ENCODE peak calls at places on chromosome 1, in eight cellular contexts. Q, S, V, A, G, J, B and D are unnamed samples. For H3K4me1, the result is how much of the 10 kb centered on the place peaks cover.

GRCh38 chr1:180156201-180156600 is 1.5 kb downstream of the QSOX1 start:
- DNase-seq in S (no peak), B (no peak), J (no peak), Q (no peak), V (no peak), A (no peak), G (no peak), D (no peak)

GRCh38 chr1:172544481-172545104 is 11.6 kb downstream of the SUCO start:
- DNase-seq in Q (no peak), J (no peak), A (no peak), S (no peak), B (peak), V (no peak), G (no peak), D (no peak)

GRCh38 chr1:89286549-89287181 is 14.0 kb upstream of the GBP5 start:
- DNase-seq in S (no peak), B (peak), Q (no peak), A (no peak), G (no peak), V (no peak), J (no peak), D (no peak)

GRCh38 chr1:67162954-67163353 is 3.3 kb upstream of the IL23R start:
- DNase-seq in V (no peak), G (no peak), J (no peak), B (no peak), S (no peak), A (no peak), Q (no peak), D (peak)

GRCh38 chr1:2593251-2593878 is 6.8 kb downstream of the PRXL2B start:
- DNase-seq in B (no peak), Q (no peak), A (no peak), J (no peak), S (peak), V (no peak), G (peak), D (no peak)

GRCh38 chr1:225872075-225872430 is 10.1 kb downstream of the TMEM63A start:
- DNase-seq in A (no peak), Q (no peak), G (no peak), S (no peak), V (no peak), B (no peak), J (no peak), D (no peak)

GRCh38 chr1:39900662-39901485 is 843 bp downstream of the MYCL start:
- DNase-seq in B (peak), V (no peak), S (no peak), G (peak), J (no peak), A (peak), Q (no peak), D (no peak)

GRCh38 chr1:241156231-241156965 is 200.6 kb downstream of the RGS7 start:
- DNase-seq in B (no peak), G (no peak), J (no peak), A (no peak), S (no peak), V (no peak), Q (no peak), D (no peak)

GRCh38 chr1:10360045-10360444 is 38.8 kb upstream of the PGD start:
- DNase-seq in A (no peak), J (no peak), V (no peak), G (no peak), Q (no peak), B (no peak), S (no peak), D (no peak)

GRCh38 chr1:233707153-233707905 is 93.4 kb downstream of the KCNK1 start:
- DNase-seq in S (no peak), G (no peak), J (no peak), A (no peak), B (no peak), V (no peak), Q (no peak), D (peak)

GRCh38 chr1:33893147-33893830 is 29.4 kb downstream of the HMGB4 start:
- DNase-seq in V (peak), S (no peak), G (no peak), B (no peak), J (no peak), A (peak), Q (no peak), D (no peak)

GRCh38 chr1:165828581-165829329 is 1.3 kb downstream of the UCK2 start:
- DNase-seq in Q (no peak), G (peak), J (peak), B (no peak), S (peak), V (peak), A (peak), D (peak)

GRCh38 chr1:165827199-165828102 is at the start of gene UCK2:
- DNase-seq in B (peak), G (peak), A (peak), Q (peak), V (peak), S (peak), J (peak), D (peak)

GRCh38 chr1:165826565-165826964 is 849 bp upstream of the UCK2 start:
- DNase-seq in G (no peak), Q (no peak), J (no peak), V (no peak), B (no peak), A (no peak), S (no peak), D (no peak)

GRCh38 chr1:165829888-165830287 is 2.5 kb downstream of the UCK2 start:
- DNase-seq in Q (no peak), S (no peak), J (no peak), A (no peak), V (no peak), G (no peak), B (no peak), D (no peak)

DNA sequence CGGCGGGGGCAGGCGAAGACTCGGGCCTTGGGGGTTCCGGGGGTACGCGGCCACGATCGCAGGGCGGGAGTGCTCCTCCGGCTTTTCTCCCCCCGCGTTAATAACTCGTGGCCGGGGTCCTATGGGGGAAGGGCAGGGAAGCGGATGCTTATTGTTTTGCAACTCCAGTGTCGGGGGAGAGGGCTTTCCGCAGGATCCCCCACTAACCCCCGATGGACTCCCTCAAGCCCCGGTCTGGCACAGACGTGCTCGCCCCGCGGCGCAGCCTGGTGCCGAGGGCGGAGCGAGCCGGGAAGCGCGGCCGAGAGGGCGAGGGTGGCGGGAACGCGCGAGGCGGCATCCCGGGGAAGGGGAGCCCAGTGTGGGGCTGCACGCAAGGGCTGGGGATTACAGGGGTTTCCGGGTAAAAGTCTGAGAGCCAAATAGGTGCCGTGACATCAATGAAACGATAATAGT is 717 bp downstream of the UCK2 start:
- DNase-seq in J (peak), V (no peak), A (peak), S (peak), B (peak), Q (no peak), G (peak), D (no peak)
- H3K4me1 ChIP-seq in J (under half), V (under half), A (under half), S (under half), B (under half), Q (under half), G (under half), D (under half)

DNA sequence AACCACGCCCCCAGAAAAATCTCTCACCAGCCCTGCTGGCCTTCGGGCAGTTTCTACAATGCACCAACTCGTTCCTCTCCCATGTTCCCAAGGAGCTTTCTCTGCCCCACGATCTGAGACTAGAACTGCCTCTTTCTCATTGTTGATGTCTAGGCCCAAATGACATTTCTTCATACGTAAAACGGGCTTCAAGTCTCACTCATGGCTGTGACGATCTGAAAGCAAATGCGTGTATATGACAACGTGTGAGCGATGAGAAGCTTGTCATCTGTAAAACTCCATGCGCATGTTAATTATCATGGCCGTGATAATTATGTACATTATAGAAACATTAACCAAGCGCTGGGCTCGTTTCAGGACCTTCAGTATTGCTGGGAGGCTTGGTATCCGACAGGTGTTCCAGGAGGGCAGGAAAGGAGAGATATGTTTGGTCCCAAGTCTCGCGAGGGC is 693 bp upstream of the NIPAL3 start:
- DNase-seq in S (no peak), G (no peak), Q (no peak), J (peak), A (no peak), B (no peak), V (no peak), D (no peak)
- H3K4me1 ChIP-seq in S (under half), G (under half), Q (under half), J (under half), A (under half), B (under half), V (under half), D (under half)

DNA sequence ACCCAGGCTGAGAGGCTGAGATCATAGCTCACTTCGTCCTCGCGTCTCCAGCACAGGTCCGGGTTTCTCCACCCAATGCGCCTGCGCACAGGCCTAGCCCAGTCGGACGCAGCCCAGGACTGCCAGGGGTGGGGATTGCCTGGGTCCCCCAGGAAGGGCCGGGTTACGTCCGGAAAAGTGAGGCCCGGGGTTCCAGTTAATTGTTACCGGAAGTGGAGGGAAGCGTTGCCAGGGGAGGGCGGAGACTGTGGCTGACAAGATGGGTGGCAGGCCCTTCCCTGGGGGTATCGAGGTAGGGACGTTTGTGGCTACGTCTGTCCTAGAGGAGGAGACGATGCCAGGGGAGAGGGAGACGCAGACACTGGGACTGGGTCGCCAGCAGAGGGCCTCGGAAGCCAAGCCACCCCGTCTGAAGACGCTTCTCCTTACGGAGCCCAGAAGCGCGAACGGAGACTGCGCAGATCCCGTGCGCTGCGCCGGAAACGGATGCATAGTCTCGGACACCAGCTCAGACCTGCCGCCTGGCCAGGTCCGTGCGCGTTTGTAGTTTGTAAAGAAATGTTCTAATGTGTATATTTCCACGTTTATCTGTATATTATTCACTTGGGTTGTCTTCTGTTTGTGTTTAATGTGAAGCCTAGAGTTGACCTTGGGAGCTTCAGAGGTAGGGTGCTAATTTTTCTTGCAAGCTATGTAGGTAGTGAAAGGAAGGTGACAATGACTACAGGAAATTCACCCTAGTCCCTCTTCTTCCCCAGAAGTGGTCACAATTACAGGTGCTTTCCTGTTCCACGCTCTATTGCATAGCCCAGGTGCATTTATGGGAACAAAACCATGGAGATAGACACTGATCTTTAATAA is 7.3 kb downstream of the RSRP1 start:
- DNase-seq in B (peak), S (peak), V (peak), J (peak), Q (peak), A (peak), G (peak), D (peak)
- H3K4me1 ChIP-seq in B (under half), S (under half), V (under half), J (under half), Q (under half), A (under half), G (under half), D (under half)

DNA sequence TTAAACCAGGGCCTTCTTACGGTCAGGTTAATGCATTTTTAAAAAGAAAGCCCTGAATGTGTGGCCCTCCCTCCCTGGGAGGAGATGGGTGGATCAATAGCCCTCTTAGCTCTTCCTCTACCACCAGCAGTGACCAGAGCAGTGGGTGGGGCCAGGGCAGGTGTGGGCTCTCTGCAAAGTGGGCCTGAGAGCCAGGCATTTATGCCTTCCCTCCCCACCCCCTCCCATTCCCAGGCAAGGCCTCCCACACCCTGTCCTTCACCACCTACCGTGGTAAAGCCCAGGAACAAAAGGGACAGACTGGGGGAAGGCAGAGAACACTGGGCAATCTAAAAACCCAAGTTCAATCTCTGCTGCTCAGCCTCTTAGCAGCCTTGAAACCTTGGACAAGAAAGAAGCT is 63.9 kb downstream of the SSBP3 start:
- DNase-seq in B (no peak), J (no peak), Q (no peak), A (no peak), V (no peak), S (no peak), G (no peak), D (no peak)
- H3K4me1 ChIP-seq in B (under half), J (under half), Q (under half), A (under half), V (under half), S (under half), G (under half), D (under half)